ENCODE peak calls at places on chromosomes 11 and 22, in four cellular contexts. S is mammary epithelial cell, G is fibroblast of lung, P is breast epithelium. F is an unnamed sample.

GRCh38 chr22:39610246-39610645 is 39.7 kb downstream of the CACNA1I start:
- DNase-seq in S (no peak), G (no peak), P (no peak), F (no peak)

GRCh38 chr11:6427516-6427915 is 8.6 kb upstream of the APBB1 start:
- DNase-seq in S (no peak), G (no peak), P (no peak), F (no peak)

GRCh38 chr22:43996981-43997265 is 27.2 kb upstream of the PARVB start:
- DNase-seq in S (no peak), G (no peak), P (no peak), F (no peak)

GRCh38 chr22:36017661-36018091 is 10.9 kb downstream of the RBFOX2 start:
- DNase-seq in S (no peak), G (no peak), P (no peak), F (no peak)

GRCh38 chr11:123235687-123236261 is 40.7 kb upstream of the CLMP start:
- DNase-seq in S (no peak), G (peak), P (no peak), F (no peak)

GRCh38 chr22:24595863-24596262 is 3.0 kb upstream of the LRRC75B start:
- DNase-seq in S (no peak), G (no peak), P (no peak), F (no peak)

GRCh38 chr11:76803023-76803422 is 19.9 kb downstream of the TSKU start:
- DNase-seq in S (no peak), G (no peak), P (no peak), F (no peak)

GRCh38 chr11:88348870-88349269 is 11.3 kb upstream of the CTSC start:
- DNase-seq in S (no peak), G (no peak), P (no peak), F (no peak)

GRCh38 chr11:64437426-64437825 is 78.5 kb downstream of the RPS6KA4 start:
- DNase-seq in S (peak), G (no peak), P (no peak), F (no peak)

GRCh38 chr11:92008249-92008648 is 216.4 kb upstream of the FAT3 start:
- DNase-seq in S (no peak), G (no peak), P (no peak), F (no peak)

GRCh38 chr11:130580372-130580771 is 131.9 kb downstream of the ADAMTS15 start:
- DNase-seq in S (peak), G (peak), P (no peak), F (no peak)

GRCh38 chr22:49321477-49322055 is 506.1 kb downstream of the BRD1 start:
- DNase-seq in S (no peak), G (no peak), P (peak), F (no peak)

GRCh38 chr22:46377566-46378498 is 42.3 kb downstream of the TRMU start:
- DNase-seq in S (peak), G (peak), P (peak), F (no peak)

GRCh38 chr11:134452026-134452848 is 40.2 kb upstream of the B3GAT1 start:
- DNase-seq in S (no peak), G (no peak), P (no peak), F (no peak)

GRCh38 chr11:28107331-28107725 is 628 bp downstream of the KIF18A start:
- DNase-seq in S (no peak), G (no peak), P (no peak), F (no peak)

GRCh38 chr22:49269928-49270327 is 557.7 kb downstream of the BRD1 start:
- DNase-seq in S (no peak), G (no peak), P (no peak), F (no peak)

DNA sequence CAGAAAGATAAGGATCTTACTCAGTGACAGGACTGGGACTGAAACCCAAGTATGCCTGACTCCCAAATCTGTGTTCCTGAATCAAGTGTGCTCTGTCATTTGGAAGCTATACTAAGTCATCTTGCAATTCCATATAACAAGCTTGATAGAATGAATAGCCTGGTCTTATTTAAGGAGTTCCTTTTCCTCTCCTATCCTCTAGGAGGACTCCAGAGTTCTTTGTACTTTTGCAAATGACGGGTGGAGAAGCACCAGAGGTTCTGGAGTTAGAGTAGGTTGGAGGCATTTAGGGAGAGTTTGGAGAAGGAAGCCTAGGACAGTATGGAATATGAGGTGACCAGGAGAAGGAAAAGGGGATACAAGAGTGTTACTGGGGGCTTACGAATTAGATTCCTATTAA is 92.9 kb upstream of the RCN1 start:
- DNase-seq in S (no peak), G (no peak), P (no peak), F (no peak)
- TF ChIP-seq CTCF in S (no peak), G (no peak), P (no peak), F (no peak)

GRCh38 chr11:13009476-13009920 is 382 bp downstream of the RASSF10 start:
- DNase-seq in S (no peak), G (peak), P (no peak), F (no peak)
- H3K27ac ChIP-seq in S (peak), G (no peak), P (peak), F (no peak)

GRCh38 chr11:106990322-106990721 is 28.0 kb downstream of the GUCY1A2 start:
- DNase-seq in S (no peak), G (no peak), P (no peak), F (no peak)
- TF ChIP-seq CTCF in S (no peak), G (no peak), P (no peak), F (no peak)

GRCh38 chr22:45071618-45072017 is 61.8 kb upstream of the PHF21B start:
- DNase-seq in S (no peak), G (no peak), P (no peak), F (no peak)
- H3K27ac ChIP-seq in S (no peak), G (no peak), P (no peak), F (no peak)

DNA sequence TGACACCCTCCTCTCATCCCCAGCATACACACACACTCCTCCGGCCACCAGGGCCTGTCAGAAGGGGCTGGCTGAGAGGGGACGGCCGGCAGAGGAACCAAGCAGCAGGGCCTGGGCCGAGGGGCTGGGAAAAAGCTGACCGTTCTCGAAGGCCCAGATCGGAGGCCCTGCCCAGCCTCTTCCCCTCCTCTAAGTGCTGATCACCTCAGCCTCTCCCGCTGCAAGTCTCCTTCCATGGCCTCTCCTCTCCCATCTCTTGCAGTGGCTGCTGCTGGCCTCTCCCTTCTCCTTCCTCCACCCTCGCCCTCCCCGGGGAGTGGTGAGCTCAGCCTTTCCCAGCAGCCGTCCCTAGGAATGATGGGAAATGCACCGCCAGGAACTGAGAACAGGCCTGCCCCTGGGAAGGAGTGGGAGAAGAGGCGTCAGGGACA is 39.6 kb downstream of the ARRB1 start:
- DNase-seq in S (no peak), G (peak), P (no peak), F (no peak)
- TF ChIP-seq CTCF in S (no peak), G (no peak), P (no peak), F (no peak)

DNA sequence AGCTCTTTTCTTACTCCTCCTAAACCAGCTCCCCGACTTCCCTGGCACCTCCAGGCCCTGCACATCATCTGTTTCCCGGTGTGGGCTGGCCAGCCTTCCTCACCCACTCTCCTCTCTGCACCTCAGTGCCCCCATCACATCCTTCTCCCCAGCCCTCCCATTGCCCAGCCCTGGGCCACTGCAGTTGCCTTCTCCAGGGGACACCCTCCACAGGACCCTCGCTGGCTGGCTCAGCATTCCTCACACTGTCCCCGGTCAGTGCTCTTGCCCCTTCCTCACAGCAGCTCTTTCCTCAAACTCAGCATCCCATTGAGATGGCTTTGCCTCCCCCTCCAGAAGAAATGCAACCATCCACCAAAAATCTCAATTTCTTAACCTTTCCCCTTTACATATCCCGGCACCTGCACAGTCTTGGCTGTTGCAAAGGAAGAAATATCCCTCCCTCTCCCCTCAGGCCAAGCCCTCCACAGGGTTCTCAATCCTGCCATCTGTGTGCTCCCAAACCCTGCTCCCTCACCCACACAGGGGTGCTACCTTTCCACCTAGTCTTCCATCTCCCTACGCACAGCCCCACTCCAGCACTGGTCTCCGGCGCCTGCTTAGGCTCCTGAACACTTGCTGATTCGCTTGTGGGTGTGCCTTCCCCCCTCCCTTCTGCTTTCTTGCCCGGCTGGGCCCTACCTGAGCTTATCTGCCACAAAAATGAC is 19.5 kb downstream of the RPL27A start:
- DNase-seq in S (no peak), G (no peak), P (no peak), F (no peak)
- H3K27ac ChIP-seq in S (no peak), G (no peak), P (peak), F (no peak)